ENCODE peak calls at places on chromosomes 4 and X, in six cellular contexts. H is neuronal stem cell, T is ELR, A is NCI-H2081, V is GDM1, I is tibial nerve. P is an unnamed sample.

GRCh38 chr4:132180020-132180427 is 969.1 kb upstream of the PCDH10 start:
- DNase-seq in I (no peak), A (no peak), H (no peak), T (peak), V (no peak), P (no peak)

GRCh38 chrX:110852180-110852579 is 56.6 kb upstream of the CHRDL1 start:
- DNase-seq in A (peak), H (no peak), T (peak), I (no peak), V (no peak), P (peak)

GRCh38 chrX:31132803-31133202 is 61.0 kb upstream of the FTHL17 start:
- DNase-seq in H (no peak), A (peak), I (no peak), V (no peak), T (no peak), P (no peak)

GRCh38 chr4:99202536-99202935 is 16.5 kb downstream of the ADH6 start:
- DNase-seq in A (no peak), V (no peak), I (no peak), T (no peak), H (no peak), P (no peak)

GRCh38 chr4:120156115-120156718 is 89.6 kb upstream of the MAD2L1 start:
- DNase-seq in V (peak), I (no peak), T (peak), H (peak), A (peak), P (peak)

GRCh38 chr4:22190855-22191254 is 242.3 kb upstream of the KCNIP4 start:
- DNase-seq in I (no peak), A (no peak), T (peak), V (no peak), H (no peak), P (peak)

GRCh38 chr4:165982934-165983333 is 109.9 kb downstream of the TLL1 start:
- DNase-seq in H (no peak), V (no peak), A (no peak), T (no peak), I (no peak), P (no peak)

GRCh38 chrX:107768051-107768450 is 7.5 kb downstream of the TSC22D3 start:
- DNase-seq in H (no peak), V (no peak), T (no peak), I (no peak), A (no peak), P (no peak)

GRCh38 chr4:88535090-88535755 is 11.6 kb upstream of the PYURF start:
- DNase-seq in A (no peak), T (peak), V (no peak), H (no peak), I (no peak), P (no peak)

GRCh38 chr4:138938371-138938699 is 77.2 kb upstream of the NOCT start:
- DNase-seq in A (peak), T (peak), H (peak), I (no peak), V (no peak), P (peak)

GRCh38 chr4:2694691-2695090 is 61.4 kb downstream of the TNIP2 start:
- DNase-seq in I (no peak), H (no peak), V (no peak), T (peak), A (no peak), P (no peak)

GRCh38 chr4:128582319-128582948 is 227.1 kb upstream of the JADE1 start:
- DNase-seq in T (no peak), V (no peak), H (no peak), A (no peak), I (no peak), P (no peak)

GRCh38 chr4:78567502-78568075 is 16.0 kb downstream of the ANXA3 start:
- DNase-seq in H (no peak), V (no peak), I (no peak), T (no peak), A (no peak), P (no peak)

GRCh38 chr4:150348079-150348478 is 233.9 kb upstream of the MAB21L2 start:
- DNase-seq in V (no peak), I (no peak), A (no peak), T (peak), H (no peak), P (peak)

GRCh38 chrX:88284844-88285243 is 462.2 kb upstream of the CPXCR1 start:
- DNase-seq in T (no peak), V (no peak), I (no peak), H (no peak), A (no peak), P (no peak)

GRCh38 chr4:1567808-1568581 is 116.1 kb downstream of the FAM53A start:
- DNase-seq in A (no peak), T (no peak), H (no peak), I (no peak), V (no peak), P (no peak)

GRCh38 chrX:47562615-47563243 is 1.7 kb downstream of the ARAF start:
- DNase-seq in V (peak), I (no peak), A (no peak), H (no peak), T (peak), P (peak)

GRCh38 chr4:108620933-108621905 is 843 bp downstream of the RPL34 start:
- DNase-seq in A (no peak), T (peak), H (no peak), I (no peak), V (no peak), P (peak)

GRCh38 chrX:43753637-43754036 is 97.5 kb downstream of the MAOA start:
- DNase-seq in A (no peak), H (no peak), V (no peak), I (no peak), T (no peak), P (no peak)

GRCh38 chr4:15690020-15690809 is 8.6 kb downstream of the FAM200B start:
- DNase-seq in A (no peak), V (no peak), I (no peak), T (peak), H (peak), P (peak)

P was measured in cardiac muscle cell.